ENCODE peak calls at places on chromosomes 3 and 15, in four cellular contexts. D, I, X and Q are unnamed samples.

GRCh38 chr3:31285808-31286486 is 246.8 kb upstream of the STT3B start:
- DNase-seq in D (no peak), I (peak), X (no peak), Q (no peak)

GRCh38 chr3:141402476-141403171 is 34.3 kb downstream of the ZBTB38 start:
- DNase-seq in D (no peak), I (peak), X (no peak), Q (no peak)

GRCh38 chr3:179189764-179190163 is 41.6 kb downstream of the PIK3CA start:
- DNase-seq in D (no peak), I (no peak), X (no peak), Q (no peak)

GRCh38 chr15:85840802-85841152 is 46.1 kb upstream of the KLHL25 start:
- DNase-seq in D (no peak), I (no peak), X (no peak), Q (no peak)

GRCh38 chr3:21944251-21944650 is 193.2 kb upstream of the ZNF385D start:
- DNase-seq in D (no peak), I (no peak), X (no peak), Q (no peak)

GRCh38 chr15:85730001-85730820 is 64.5 kb downstream of the KLHL25 start:
- DNase-seq in D (no peak), I (peak), X (no peak), Q (peak)

GRCh38 chr3:72694398-72694797 is 153.8 kb downstream of the SHQ1 start:
- DNase-seq in D (no peak), I (no peak), X (no peak), Q (no peak)

GRCh38 chr3:58051196-58051595 is 43.0 kb downstream of the FLNB start:
- DNase-seq in D (no peak), I (no peak), X (no peak), Q (no peak)

GRCh38 chr3:44024194-44024593 is 217.5 kb upstream of the TOPAZ1 start:
- DNase-seq in D (no peak), I (no peak), X (no peak), Q (no peak)

GRCh38 chr3:44019736-44020135 is 221.9 kb upstream of the TOPAZ1 start:
- DNase-seq in D (no peak), I (no peak), X (no peak), Q (no peak)

GRCh38 chr3:44026224-44026865 is 215.3 kb upstream of the TOPAZ1 start:
- DNase-seq in D (no peak), I (no peak), X (no peak), Q (no peak)

GRCh38 chr3:44020178-44020577 is 221.5 kb upstream of the TOPAZ1 start:
- DNase-seq in D (no peak), I (no peak), X (no peak), Q (no peak)

DNA sequence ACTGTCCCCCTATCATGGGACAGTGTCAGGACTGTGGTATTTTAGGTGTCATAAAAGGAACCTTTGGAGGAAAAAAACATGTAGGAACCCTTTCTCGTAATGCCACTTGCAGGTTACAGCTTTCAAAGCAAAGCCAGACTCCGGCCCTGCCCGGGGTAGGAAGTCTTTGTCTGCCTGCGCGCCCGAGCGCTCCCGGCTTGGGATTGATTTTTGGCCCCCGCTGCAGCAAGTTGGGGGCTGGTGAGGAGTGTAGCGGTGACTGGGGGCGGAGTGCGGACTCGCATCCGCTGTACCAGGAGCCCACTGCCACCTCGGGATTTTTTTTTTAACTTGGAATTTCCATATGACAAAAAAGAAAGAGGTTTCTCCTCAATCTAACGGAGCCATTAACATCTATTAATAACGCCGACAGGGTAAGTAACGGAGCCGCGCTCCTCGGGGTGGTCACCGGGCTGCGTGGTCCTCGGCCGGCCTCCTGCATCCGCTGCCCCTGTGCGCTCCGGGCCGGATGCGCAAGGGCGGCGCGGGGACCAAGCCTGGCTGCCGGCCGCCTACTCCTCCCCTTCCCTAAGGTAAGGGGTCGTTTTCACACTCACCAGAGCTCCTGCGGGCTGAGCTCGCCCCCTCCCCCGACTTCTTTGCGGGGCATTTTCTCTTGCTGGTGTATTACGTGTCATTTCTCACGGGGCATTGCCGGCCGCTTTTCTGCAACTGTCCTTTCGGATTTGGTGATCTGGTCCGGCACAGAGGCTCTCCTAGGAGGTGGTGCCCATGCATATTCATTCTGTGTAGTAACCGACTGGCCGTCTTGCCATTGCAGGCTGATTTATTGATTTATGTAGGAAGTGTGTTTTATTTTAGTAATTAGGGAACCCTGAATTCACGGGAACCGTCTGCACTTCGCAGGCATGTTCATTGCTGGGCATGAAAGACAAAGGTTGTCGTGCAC is 219.8 kb upstream of the TOPAZ1 start:
- DNase-seq in D (no peak), I (no peak), X (no peak), Q (no peak)
- H3K4me3 ChIP-seq in D (peak), I (no peak), X (peak), Q (peak)

DNA sequence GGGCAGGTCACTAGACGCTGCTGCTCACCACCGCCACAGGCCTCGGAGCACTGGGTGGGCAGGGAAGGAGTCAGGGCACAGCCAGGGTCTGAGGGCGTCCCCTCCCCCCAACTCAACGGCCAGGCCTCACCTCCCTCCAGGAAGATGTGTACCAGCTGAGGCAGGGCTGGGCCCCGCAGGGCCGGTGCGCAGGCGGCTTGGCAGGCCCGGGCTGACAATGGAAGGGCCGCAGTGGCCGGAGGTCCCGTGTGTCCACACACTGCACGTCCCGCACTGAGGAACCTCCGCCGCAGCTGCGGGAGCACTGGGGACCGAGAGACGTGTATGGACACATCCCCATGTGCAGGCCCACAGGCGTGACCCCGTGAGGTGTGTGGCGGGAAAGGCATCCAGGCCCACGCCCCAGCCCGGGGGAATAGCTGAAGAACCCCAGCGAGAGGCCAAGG is 47.4 kb downstream of the ADAMTS7 start:
- DNase-seq in D (no peak), I (no peak), X (no peak), Q (no peak)
- TF ChIP-seq SUZ12 in D (no peak), I (no peak), X (no peak), Q (no peak)

DNA sequence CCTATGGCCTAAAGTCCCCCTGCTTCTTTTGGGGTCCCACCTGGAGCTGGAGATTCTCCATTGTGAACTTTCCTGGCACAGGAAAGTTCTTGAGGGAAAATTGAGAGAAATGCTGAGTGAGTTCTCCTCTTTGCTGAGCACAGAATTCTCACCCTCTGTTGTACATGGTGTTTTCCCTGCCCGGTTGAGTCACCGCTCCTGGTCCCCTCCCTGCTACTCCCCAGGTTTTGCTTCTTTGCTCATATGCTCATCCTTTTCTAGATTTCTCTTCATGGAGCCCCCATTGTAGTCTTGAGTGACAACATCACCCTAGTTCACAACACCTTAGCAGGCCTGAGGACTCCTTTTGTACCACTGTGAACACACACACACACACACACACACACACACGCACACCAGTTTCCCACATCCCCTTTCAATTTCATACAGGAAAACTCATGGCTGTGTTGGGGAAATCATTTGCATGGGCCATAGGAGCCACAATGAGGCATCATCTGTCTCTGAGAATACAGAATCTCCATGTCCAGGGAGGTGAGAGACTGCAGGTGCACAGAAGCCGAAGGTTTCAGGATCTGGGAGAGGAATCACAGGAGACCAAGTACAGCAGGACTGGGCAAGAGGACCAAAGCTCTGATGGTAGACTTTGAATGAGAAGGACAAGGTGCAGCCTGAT is 585.3 kb downstream of the GOLGA6L6 start:
- DNase-seq in D (no peak), I (no peak), X (no peak), Q (no peak)
- H3K4me3 ChIP-seq in D (no peak), I (no peak), X (no peak), Q (no peak)

GRCh38 chr3:9918261-9919038 is 1.6 kb downstream of the IL17RC start:
- DNase-seq in D (no peak), I (no peak), X (no peak), Q (no peak)

GRCh38 chr3:9915252-9916141 is 1.4 kb upstream of the IL17RC start:
- DNase-seq in D (no peak), I (peak), X (no peak), Q (no peak)

GRCh38 chr3:9917820-9918219 is 922 bp downstream of the IL17RC start:
- DNase-seq in D (no peak), I (no peak), X (no peak), Q (no peak)

GRCh38 chr3:9916346-9916733 is 558 bp upstream of the IL17RC start:
- DNase-seq in D (no peak), I (no peak), X (no peak), Q (no peak)

GRCh38 chr3:9916734-9917680 is at the start of gene IL17RC:
- DNase-seq in D (no peak), I (peak), X (peak), Q (peak)
- TF ChIP-seq SUZ12 in D (no peak), I (no peak), X (no peak), Q (no peak)